ENCODE peak calls at places on chromosomes 12 and 14, in eight cellular contexts. V is mammary epithelial cell, E is adrenal gland, H is PC-3, B is right lobe of liver, X is cardiac muscle cell, U is ascending aorta, D is lung. Q is an unnamed sample.

GRCh38 chr12:27359578-27360340 is 27.1 kb downstream of the BMAL2 start:
- DNase-seq in V (no peak), E (no peak), H (peak), B (no peak), X (peak), U (no peak), D (no peak), Q (no peak)

GRCh38 chr14:89621009-89621421 is 204.0 kb upstream of the FOXN3 start:
- DNase-seq in V (no peak), E (no peak), H (no peak), B (no peak), X (no peak), U (no peak), D (no peak), Q (no peak)

GRCh38 chr12:7869137-7869536 is 3.6 kb downstream of the SLC2A14 start:
- DNase-seq in V (peak), E (no peak), H (peak), B (no peak), X (peak), U (no peak), D (no peak), Q (no peak)

GRCh38 chr14:41498959-41499358 is 107.7 kb upstream of the LRFN5 start:
- DNase-seq in V (peak), E (no peak), H (peak), B (no peak), X (peak), U (no peak), D (no peak), Q (no peak)

GRCh38 chr12:6069452-6070093 is 54.9 kb downstream of the VWF start:
- DNase-seq in V (peak), E (no peak), H (no peak), B (no peak), X (peak), U (no peak), D (peak), Q (no peak)

GRCh38 chr12:130084359-130084758 is 77.9 kb upstream of the FZD10 start:
- DNase-seq in V (no peak), E (no peak), H (no peak), B (no peak), X (no peak), U (no peak), D (no peak), Q (no peak)

GRCh38 chr12:127024791-127025190 is 1242.2 kb upstream of the TMEM132C start:
- DNase-seq in V (no peak), E (no peak), H (no peak), B (no peak), X (no peak), U (no peak), D (no peak), Q (no peak)

GRCh38 chr12:131249291-131250027 is 295.8 kb downstream of the ADGRD1 start:
- DNase-seq in V (no peak), E (no peak), H (no peak), B (peak), X (no peak), U (no peak), D (no peak), Q (peak)

GRCh38 chr14:95038521-95039250 is 118.6 kb downstream of the DICER1 start:
- DNase-seq in V (no peak), E (no peak), H (no peak), B (no peak), X (no peak), U (no peak), D (peak), Q (no peak)

GRCh38 chr14:54533100-54533499 is 23.4 kb downstream of the CGRRF1 start:
- DNase-seq in V (no peak), E (no peak), H (no peak), B (no peak), X (no peak), U (no peak), D (no peak), Q (no peak)

GRCh38 chr14:33307691-33308369 is 369.2 kb downstream of the NPAS3 start:
- DNase-seq in V (no peak), E (peak), H (peak), B (no peak), X (peak), U (no peak), D (no peak), Q (peak)

GRCh38 chr12:10304161-10304574 is 3.5 kb upstream of the KLRD1 start:
- DNase-seq in V (peak), E (no peak), H (peak), B (no peak), X (no peak), U (no peak), D (no peak), Q (no peak)

GRCh38 chr14:59098377-59098776 is 90.1 kb upstream of the DAAM1 start:
- DNase-seq in V (peak), E (no peak), H (peak), B (no peak), X (peak), U (no peak), D (no peak), Q (no peak)

GRCh38 chr12:3124917-3125316 is 47.7 kb downstream of the TSPAN9 start:
- DNase-seq in V (no peak), E (no peak), H (no peak), B (no peak), X (no peak), U (no peak), D (no peak), Q (no peak)

GRCh38 chr12:3120701-3121100 is 43.5 kb downstream of the TSPAN9 start:
- DNase-seq in V (no peak), E (no peak), H (no peak), B (no peak), X (no peak), U (no peak), D (no peak), Q (no peak)

GRCh38 chr12:3122841-3123678 is 45.9 kb downstream of the TSPAN9 start:
- DNase-seq in V (peak), E (peak), H (peak), B (no peak), X (peak), U (no peak), D (peak), Q (no peak)

GRCh38 chr12:3125674-3126073 is 48.5 kb downstream of the TSPAN9 start:
- DNase-seq in V (no peak), E (no peak), H (no peak), B (no peak), X (no peak), U (no peak), D (no peak), Q (no peak)

DNA sequence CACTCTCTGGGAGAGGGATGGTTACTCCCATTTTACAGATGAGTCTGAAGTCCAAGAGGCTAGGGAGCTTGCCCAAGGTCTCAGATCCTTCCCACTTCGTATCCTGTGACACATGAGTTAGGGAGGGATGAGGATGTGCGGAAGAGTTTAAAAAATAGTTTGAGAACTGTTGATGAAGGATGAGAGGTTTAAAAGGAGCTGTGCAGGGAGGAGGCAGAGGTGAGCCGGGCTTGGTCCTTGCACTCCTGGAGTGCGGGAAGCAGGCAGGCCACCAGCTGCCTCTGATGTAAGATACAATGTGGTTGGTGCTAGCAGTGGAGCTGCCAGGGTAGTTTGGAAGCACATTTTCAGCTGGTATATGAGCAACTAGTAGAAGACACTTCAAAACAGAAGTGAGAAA is 46.5 kb downstream of the TSPAN9 start:
- DNase-seq in V (peak), E (no peak), H (peak), B (no peak), X (no peak), U (no peak), D (no peak), Q (no peak)
- H3K27ac ChIP-seq in V (peak), E (peak), H (peak), B (no peak), X (no peak), U (peak), D (peak), Q (no peak)

GRCh38 chr12:117046861-117047530 is 52.2 kb downstream of the TESC start:
- DNase-seq in V (no peak), E (peak), H (no peak), B (no peak), X (no peak), U (no peak), D (no peak), Q (no peak)
- H3K4me3 ChIP-seq in V (no peak), E (no peak), H (no peak), B (no peak), X (no peak), U (no peak), D (no peak), Q (no peak)

GRCh38 chr12:116295327-116296263 is 18.1 kb upstream of the MED13L start:
- DNase-seq in V (no peak), E (no peak), H (no peak), B (no peak), X (peak), U (no peak), D (no peak), Q (no peak)
- TF ChIP-seq CTCF in V (no peak), E (no peak), H (no peak), B (no peak), X (no peak), U (no peak), D (no peak), Q (no peak)

DNA sequence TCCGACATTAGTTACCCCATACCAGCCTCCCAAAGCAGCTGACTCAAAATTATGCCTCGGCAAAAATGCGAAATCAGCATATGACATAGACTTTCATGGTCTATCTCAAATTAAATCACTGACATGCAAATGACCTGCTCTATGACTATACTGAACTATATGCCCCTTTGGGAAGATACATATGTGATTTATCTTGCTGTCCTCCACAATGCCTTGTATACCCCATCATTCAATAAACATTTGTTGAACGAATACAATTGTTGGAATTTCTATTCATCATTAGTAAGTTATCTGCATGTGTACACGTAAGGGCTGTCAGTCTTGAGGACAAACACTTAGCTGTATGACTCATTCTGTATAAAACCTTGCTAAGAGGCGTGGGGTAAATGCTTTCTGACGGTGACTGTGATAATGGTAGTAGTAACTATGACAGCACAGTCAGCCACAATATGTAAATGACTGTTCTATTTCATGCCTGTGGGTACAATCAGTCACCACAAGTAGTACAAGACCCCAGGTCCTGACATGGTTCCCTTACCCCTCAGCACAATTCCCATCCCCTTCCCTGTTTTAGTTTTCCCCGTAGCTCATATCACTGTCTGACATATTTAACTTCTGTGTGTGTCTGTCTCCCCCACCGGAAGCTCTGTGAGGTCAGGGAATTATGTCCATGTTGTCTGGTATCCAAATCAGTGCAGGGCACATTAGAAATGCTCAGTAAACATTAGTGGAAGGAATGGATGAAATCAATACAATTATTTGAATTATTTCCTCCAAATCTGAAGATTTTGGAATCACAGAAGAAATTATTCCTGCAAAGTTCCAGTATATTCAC is 42.8 kb downstream of the STXBP6 start:
- DNase-seq in V (peak), E (no peak), H (peak), B (no peak), X (peak), U (no peak), D (no peak), Q (no peak)
- H3K27ac ChIP-seq in V (no peak), E (no peak), H (peak), B (no peak), X (no peak), U (no peak), D (peak), Q (no peak)

DNA sequence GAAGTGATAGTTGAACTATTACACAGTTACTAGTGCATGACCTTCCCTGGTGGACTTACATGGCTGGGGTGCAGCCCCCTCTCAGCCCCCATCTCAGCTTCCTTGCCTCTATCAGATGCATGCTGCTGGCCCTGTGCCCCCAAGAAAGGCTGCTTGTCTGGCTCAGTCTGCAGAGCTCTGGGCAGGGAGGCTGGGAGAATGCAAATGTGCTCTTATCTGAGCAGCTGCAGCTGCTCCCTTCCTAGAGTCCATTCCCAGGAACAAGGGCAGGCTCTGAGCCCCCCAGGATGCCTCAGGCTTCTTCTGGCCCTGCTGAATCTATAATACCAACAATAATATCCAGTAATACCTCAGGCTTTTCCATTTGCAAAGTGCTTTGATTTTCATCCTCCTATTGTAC is 218.1 kb upstream of the SRRM4 start:
- DNase-seq in V (no peak), E (no peak), H (no peak), B (no peak), X (no peak), U (no peak), D (no peak), Q (no peak)
- H3K4me3 ChIP-seq in V (no peak), E (no peak), H (no peak), B (no peak), X (no peak), U (no peak), D (no peak), Q (no peak)

GRCh38 chr12:25121916-25122315 is 73.0 kb downstream of the DNAI7 start:
- DNase-seq in V (peak), E (no peak), H (no peak), B (no peak), X (no peak), U (no peak), D (no peak), Q (no peak)

GRCh38 chr12:25123126-25123525 is 71.8 kb downstream of the DNAI7 start:
- DNase-seq in V (peak), E (no peak), H (no peak), B (no peak), X (no peak), U (no peak), D (no peak), Q (no peak)

GRCh38 chr12:25115677-25116076 is 79.3 kb downstream of the DNAI7 start:
- DNase-seq in V (no peak), E (no peak), H (no peak), B (no peak), X (no peak), U (no peak), D (no peak), Q (no peak)

GRCh38 chr12:25121110-25121509 is 73.8 kb downstream of the DNAI7 start:
- DNase-seq in V (no peak), E (no peak), H (no peak), B (no peak), X (no peak), U (no peak), D (no peak), Q (no peak)

GRCh38 chr12:25119020-25119419 is 75.9 kb downstream of the DNAI7 start:
- DNase-seq in V (no peak), E (no peak), H (no peak), B (no peak), X (no peak), U (no peak), D (no peak), Q (no peak)
- TF ChIP-seq CTCF in V (peak), E (no peak), H (peak), B (no peak), X (no peak), U (no peak), D (no peak), Q (no peak)

GRCh38 chr14:73241481-73242165 is 4.3 kb downstream of the PAPLN start:
- DNase-seq in V (no peak), E (no peak), H (no peak), B (peak), X (no peak), U (no peak), D (no peak), Q (no peak)

GRCh38 chr14:73243341-73243740 is 6.0 kb downstream of the PAPLN start:
- DNase-seq in V (no peak), E (no peak), H (no peak), B (peak), X (no peak), U (no peak), D (no peak), Q (no peak)

GRCh38 chr14:73243748-73244147 is 6.4 kb downstream of the PAPLN start:
- DNase-seq in V (no peak), E (no peak), H (no peak), B (no peak), X (no peak), U (no peak), D (no peak), Q (no peak)

GRCh38 chr14:73240816-73241480 is 3.6 kb downstream of the PAPLN start:
- DNase-seq in V (no peak), E (peak), H (no peak), B (peak), X (no peak), U (no peak), D (no peak), Q (no peak)

GRCh38 chr14:73242274-73242960 is 5.1 kb downstream of the PAPLN start:
- DNase-seq in V (no peak), E (no peak), H (no peak), B (peak), X (peak), U (no peak), D (no peak), Q (no peak)
- H3K27ac ChIP-seq in V (no peak), E (no peak), H (no peak), B (no peak), X (no peak), U (no peak), D (no peak), Q (no peak)

DNA sequence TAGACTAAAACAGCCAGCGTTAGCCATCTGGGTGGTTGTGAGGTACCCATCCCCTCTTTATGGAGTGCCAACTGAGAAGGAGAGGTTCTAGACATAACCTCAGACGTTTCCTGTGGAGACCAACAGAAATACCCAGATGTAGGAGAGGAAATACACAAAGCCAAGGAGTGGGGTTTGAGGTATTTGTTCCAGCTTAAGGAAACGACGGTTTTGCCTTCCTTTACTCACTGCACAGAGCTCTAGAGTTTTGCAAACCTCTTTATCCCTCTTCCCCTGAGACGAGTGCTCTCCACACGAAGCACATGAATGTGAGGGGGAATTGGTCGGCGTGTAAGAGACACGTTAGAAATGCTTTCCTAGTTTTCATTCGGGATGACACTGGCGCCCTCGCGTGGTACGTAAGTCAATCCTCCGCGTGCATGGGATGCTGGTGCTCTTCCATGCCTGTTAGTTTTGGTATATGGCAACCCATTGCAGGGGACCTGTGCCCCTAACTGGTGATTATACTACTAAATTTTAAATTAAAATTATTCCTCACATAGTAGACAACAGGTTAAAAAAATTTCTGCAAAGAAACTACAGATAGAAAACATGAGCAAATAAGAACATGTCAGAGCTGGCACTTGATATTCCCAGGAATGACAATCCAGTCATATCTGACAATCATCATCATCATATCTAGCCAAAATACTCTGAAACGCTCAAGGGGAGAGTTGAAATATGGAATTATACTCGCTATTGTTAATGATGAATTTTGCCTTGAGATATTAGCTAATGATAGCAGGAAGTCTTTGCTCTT is 121.7 kb downstream of the PPM1H start:
- DNase-seq in V (peak), E (peak), H (no peak), B (peak), X (peak), U (no peak), D (peak), Q (no peak)
- H3K4me3 ChIP-seq in V (no peak), E (no peak), H (no peak), B (no peak), X (no peak), U (peak), D (no peak), Q (peak)

GRCh38 chr12:84397846-84398245 is 514.8 kb downstream of the SLC6A15 start:
- DNase-seq in V (no peak), E (no peak), H (no peak), B (no peak), X (no peak), U (no peak), D (no peak), Q (no peak)

DNA sequence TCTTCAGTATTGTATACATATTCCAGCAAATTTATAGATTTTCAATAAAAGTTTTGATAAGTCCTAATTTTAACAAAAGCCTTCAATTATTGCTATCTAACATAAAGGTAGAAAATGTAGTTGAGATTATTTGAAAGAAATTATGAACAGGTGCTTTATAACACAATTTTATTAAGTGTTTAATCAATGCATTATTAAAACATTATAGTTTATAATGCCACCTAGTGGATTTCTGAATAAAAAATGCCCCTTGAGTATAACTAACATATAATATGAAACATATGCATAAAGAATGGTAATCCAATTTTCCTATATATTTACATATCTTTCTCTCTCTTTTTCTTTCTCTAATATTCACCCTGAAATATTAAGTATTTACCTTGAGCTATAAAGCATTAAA is 515.3 kb downstream of the SLC6A15 start:
- DNase-seq in V (no peak), E (no peak), H (peak), B (no peak), X (peak), U (no peak), D (no peak), Q (no peak)
- TF ChIP-seq CTCF in V (peak), E (peak), H (peak), B (peak), X (peak), U (no peak), D (no peak), Q (no peak)

Q was measured in tibial nerve.